ENCODE peak calls at places on chromosome 9, in five cellular contexts. N, V, K, H and P are unnamed samples.

GRCh38 chr9:27572566-27572917 is 739 bp downstream of the C9orf72 start:
- DNase-seq in H (no peak), K (no peak), V (no peak), N (no peak), P (peak)

GRCh38 chr9:99140685-99141314 is 35.9 kb downstream of the TGFBR1 start:
- DNase-seq in N (no peak), H (no peak), K (peak), V (no peak), P (no peak)

GRCh38 chr9:36479086-36479485 is 79.0 kb upstream of the RNF38 start:
- DNase-seq in H (no peak), N (no peak), V (no peak), K (no peak), P (no peak)

GRCh38 chr9:82081507-82081906 is 92.9 kb downstream of the SPATA31D1 start:
- DNase-seq in N (no peak), H (no peak), K (no peak), V (no peak), P (no peak)

GRCh38 chr9:129823163-129823933 is 588 bp downstream of the TOR1A start:
- DNase-seq in N (no peak), V (peak), H (no peak), K (no peak), P (no peak)

GRCh38 chr9:116905131-116905724 is 218.1 kb downstream of the TRIM32 start:
- DNase-seq in K (no peak), H (no peak), N (no peak), V (no peak), P (no peak)

GRCh38 chr9:70448904-70449303 is 34.4 kb upstream of the KLF9 start:
- DNase-seq in H (no peak), V (no peak), N (no peak), K (no peak), P (no peak)

GRCh38 chr9:36862206-36863145 is 171.6 kb downstream of the PAX5 start:
- DNase-seq in N (no peak), H (no peak), V (no peak), K (no peak), P (no peak)

GRCh38 chr9:136511670-136512592 is 29.1 kb upstream of the SEC16A start:
- DNase-seq in K (no peak), N (no peak), H (no peak), V (no peak), P (no peak)

GRCh38 chr9:124285903-124286291 is 28.1 kb downstream of the NEK6 start:
- DNase-seq in K (peak), N (no peak), V (no peak), H (peak), P (no peak)

GRCh38 chr9:124617477-124618141 is 110.4 kb upstream of the NR5A1 start:
- DNase-seq in K (peak), H (peak), V (peak), N (peak), P (no peak)

GRCh38 chr9:72728031-72728770 is 206.8 kb downstream of the TMC1 start:
- DNase-seq in N (no peak), K (no peak), H (no peak), V (no peak), P (no peak)

GRCh38 chr9:133968966-133969617 is 23.0 kb downstream of the VAV2 start:
- DNase-seq in H (no peak), V (no peak), N (no peak), K (no peak), P (no peak)

GRCh38 chr9:16680965-16681658 is 189.4 kb downstream of the BNC2 start:
- DNase-seq in N (no peak), V (no peak), H (no peak), K (peak), P (no peak)

GRCh38 chr9:92728831-92729734 is 35.5 kb downstream of the BICD2 start:
- DNase-seq in K (no peak), N (no peak), V (no peak), H (no peak), P (no peak)

GRCh38 chr9:7533376-7534090 is 266.0 kb downstream of the DMAC1 start:
- DNase-seq in V (no peak), N (no peak), H (no peak), K (no peak), P (no peak)

GRCh38 chr9:77793909-77794308 is 145.8 kb upstream of the GNA14 start:
- DNase-seq in H (no peak), K (peak), V (no peak), N (peak), P (no peak)

GRCh38 chr9:99433555-99433954 is 211.5 kb downstream of the SEC61B start:
- DNase-seq in N (no peak), K (peak), V (peak), H (peak), P (no peak)

GRCh38 chr9:9942764-9943424 is 669.9 kb downstream of the PTPRD start:
- DNase-seq in K (peak), H (peak), V (peak), N (peak), P (no peak)

GRCh38 chr9:110742741-110743371 is 74.3 kb downstream of the MUSK start:
- DNase-seq in K (no peak), H (no peak), V (no peak), N (no peak), P (no peak)

GRCh38 chr9:8365029-8365428 is 565.5 kb upstream of the DMAC1 start:
- DNase-seq in V (no peak), K (no peak), N (no peak), H (no peak), P (no peak)

GRCh38 chr9:2159521-2160417 is 144.6 kb downstream of the SMARCA2 start:
- DNase-seq in H (no peak), K (no peak), N (no peak), V (no peak), P (no peak)

GRCh38 chr9:3023449-3023848 is 179.6 kb upstream of the PUM3 start:
- DNase-seq in V (no peak), H (no peak), K (no peak), N (no peak), P (no peak)

GRCh38 chr9:124348831-124349230 is 66.4 kb downstream of the PSMB7 start:
- DNase-seq in K (no peak), V (no peak), N (no peak), H (no peak), P (no peak)

GRCh38 chr9:21556581-21557427 is 74.7 kb upstream of the IFNE start:
- DNase-seq in V (no peak), K (no peak), H (no peak), N (no peak), P (no peak)

GRCh38 chr9:129866373-129867137 is 31.3 kb downstream of the USP20 start:
- DNase-seq in V (peak), N (no peak), H (no peak), K (no peak), P (no peak)

GRCh38 chr9:90009447-90009846 is 404.6 kb downstream of the GADD45G start:
- DNase-seq in N (no peak), K (no peak), H (no peak), V (no peak), P (no peak)

GRCh38 chr9:107946364-107947137 is 457.0 kb upstream of the KLF4 start:
- DNase-seq in H (no peak), K (no peak), N (peak), V (no peak), P (no peak)

GRCh38 chr9:132614324-132614723 is 31.9 kb downstream of the BARHL1 start:
- DNase-seq in H (no peak), V (no peak), N (no peak), K (no peak), P (no peak)

GRCh38 chr9:73347720-73348119 is 196.1 kb downstream of the ANXA1 start:
- DNase-seq in K (no peak), N (no peak), V (no peak), H (no peak), P (no peak)

GRCh38 chr9:116213673-116214047 is 60.1 kb downstream of the PAPPA start:
- DNase-seq in V (no peak), H (no peak), K (no peak), N (no peak), P (no peak)